ENCODE peak calls at places on chromosome 7, in seven cellular contexts. One of them, this sample, is unnamed. For H3K36me3, the result is how much of the 10 kb centered on the place peaks cover.

GRCh38 chr7:112205348-112206237 is 606 bp downstream of the DOCK4 start:
- DNase-seq in HepG2: peak
- DNase-seq in heart left ventricle: peak
- DNase-seq in GM23248: peak
- DNase-seq in RWPE2: no peak
- DNase-seq in cardiac muscle cell: peak
- DNase-seq in pancreas: peak
- DNase-seq in this sample: peak

GRCh38 chr7:51315393-51316261 is 982 bp downstream of the COBL start:
- DNase-seq in RWPE2: no peak
- DNase-seq in HepG2: peak
- DNase-seq in GM23248: peak
- DNase-seq in heart left ventricle: peak
- DNase-seq in pancreas: peak
- DNase-seq in cardiac muscle cell: peak
- DNase-seq in this sample: no peak

GRCh38 chr7:88254721-88255120 is 34.9 kb upstream of the SRI start:
- DNase-seq in RWPE2: peak
- DNase-seq in pancreas: no peak
- DNase-seq in GM23248: peak
- DNase-seq in heart left ventricle: no peak
- DNase-seq in cardiac muscle cell: no peak
- DNase-seq in HepG2: peak
- DNase-seq in this sample: no peak

GRCh38 chr7:121793716-121794115 is 79.2 kb upstream of the PTPRZ1 start:
- DNase-seq in pancreas: no peak
- DNase-seq in heart left ventricle: no peak
- DNase-seq in GM23248: no peak
- DNase-seq in HepG2: no peak
- DNase-seq in cardiac muscle cell: no peak
- DNase-seq in RWPE2: no peak
- DNase-seq in this sample: no peak

GRCh38 chr7:131899271-131900030 is 343.0 kb upstream of the PODXL start:
- DNase-seq in heart left ventricle: no peak
- DNase-seq in GM23248: peak
- DNase-seq in RWPE2: no peak
- DNase-seq in pancreas: no peak
- DNase-seq in cardiac muscle cell: no peak
- DNase-seq in HepG2: no peak
- DNase-seq in this sample: no peak

GRCh38 chr7:25857376-25858067 is 294.5 kb upstream of the NFE2L3 start:
- DNase-seq in pancreas: no peak
- DNase-seq in RWPE2: peak
- DNase-seq in HepG2: no peak
- DNase-seq in cardiac muscle cell: peak
- DNase-seq in GM23248: peak
- DNase-seq in heart left ventricle: no peak
- DNase-seq in this sample: no peak

GRCh38 chr7:95687759-95688343 is 84.5 kb upstream of the DYNC1I1 start:
- DNase-seq in RWPE2: no peak
- DNase-seq in GM23248: peak
- DNase-seq in pancreas: no peak
- DNase-seq in cardiac muscle cell: peak
- DNase-seq in heart left ventricle: no peak
- DNase-seq in HepG2: peak
- DNase-seq in this sample: peak

GRCh38 chr7:147923841-147924240 is 666.7 kb upstream of the C7orf33 start:
- DNase-seq in cardiac muscle cell: no peak
- DNase-seq in GM23248: no peak
- DNase-seq in HepG2: no peak
- DNase-seq in heart left ventricle: no peak
- DNase-seq in pancreas: no peak
- DNase-seq in RWPE2: no peak
- DNase-seq in this sample: no peak

GRCh38 chr7:112204072-112204775 is 2.0 kb downstream of the DOCK4 start:
- DNase-seq in GM23248: peak
- DNase-seq in HepG2: no peak
- DNase-seq in heart left ventricle: no peak
- DNase-seq in RWPE2: no peak
- DNase-seq in cardiac muscle cell: no peak
- DNase-seq in pancreas: no peak
- DNase-seq in this sample: no peak

GRCh38 chr7:96304573-96304972 is 17.3 kb downstream of the SLC25A13 start:
- DNase-seq in GM23248: peak
- DNase-seq in pancreas: no peak
- DNase-seq in RWPE2: no peak
- DNase-seq in cardiac muscle cell: no peak
- DNase-seq in HepG2: no peak
- DNase-seq in heart left ventricle: no peak
- DNase-seq in this sample: no peak

GRCh38 chr7:120724448-120724847 is 133.5 kb downstream of the TSPAN12 start:
- DNase-seq in HepG2: no peak
- DNase-seq in RWPE2: no peak
- DNase-seq in cardiac muscle cell: no peak
- DNase-seq in pancreas: no peak
- DNase-seq in GM23248: no peak
- DNase-seq in heart left ventricle: no peak
- DNase-seq in this sample: no peak

GRCh38 chr7:28024786-28025334 is 155.7 kb downstream of the JAZF1 start:
- DNase-seq in pancreas: no peak
- DNase-seq in RWPE2: no peak
- DNase-seq in HepG2: no peak
- DNase-seq in cardiac muscle cell: no peak
- DNase-seq in heart left ventricle: no peak
- DNase-seq in GM23248: peak
- DNase-seq in this sample: no peak

GRCh38 chr7:43582503-43583423 is at the start of gene STK17A:
- DNase-seq in RWPE2: peak
- DNase-seq in GM23248: peak
- DNase-seq in pancreas: peak
- DNase-seq in cardiac muscle cell: peak
- DNase-seq in heart left ventricle: peak
- DNase-seq in HepG2: peak
- DNase-seq in this sample: peak

GRCh38 chr7:12210179-12211053 is 678 bp upstream of the TMEM106B start:
- DNase-seq in HepG2: peak
- DNase-seq in RWPE2: no peak
- DNase-seq in pancreas: peak
- DNase-seq in GM23248: no peak
- DNase-seq in cardiac muscle cell: no peak
- DNase-seq in heart left ventricle: no peak
- DNase-seq in this sample: peak

GRCh38 chr7:41886257-41886905 is 183.5 kb upstream of the INHBA start:
- DNase-seq in heart left ventricle: peak
- DNase-seq in RWPE2: no peak
- DNase-seq in pancreas: no peak
- DNase-seq in GM23248: peak
- DNase-seq in cardiac muscle cell: no peak
- DNase-seq in HepG2: no peak
- DNase-seq in this sample: no peak

GRCh38 chr7:74503943-74504342 is 50.2 kb downstream of the GTF2IRD1 start:
- DNase-seq in cardiac muscle cell: no peak
- DNase-seq in heart left ventricle: no peak
- DNase-seq in RWPE2: no peak
- DNase-seq in HepG2: no peak
- DNase-seq in pancreas: no peak
- DNase-seq in GM23248: no peak
- DNase-seq in this sample: no peak

GRCh38 chr7:74507538-74508319 is 54.0 kb downstream of the GTF2IRD1 start:
- DNase-seq in RWPE2: no peak
- DNase-seq in HepG2: no peak
- DNase-seq in heart left ventricle: no peak
- DNase-seq in GM23248: no peak
- DNase-seq in pancreas: no peak
- DNase-seq in cardiac muscle cell: no peak
- DNase-seq in this sample: no peak

GRCh38 chr7:74506329-74506724 is 52.6 kb downstream of the GTF2IRD1 start:
- DNase-seq in HepG2: no peak
- DNase-seq in pancreas: no peak
- DNase-seq in GM23248: no peak
- DNase-seq in RWPE2: no peak
- DNase-seq in heart left ventricle: no peak
- DNase-seq in cardiac muscle cell: no peak
- DNase-seq in this sample: no peak

GRCh38 chr7:74503061-74503460 is 49.4 kb downstream of the GTF2IRD1 start:
- DNase-seq in cardiac muscle cell: no peak
- DNase-seq in RWPE2: no peak
- DNase-seq in HepG2: no peak
- DNase-seq in pancreas: peak
- DNase-seq in GM23248: no peak
- DNase-seq in heart left ventricle: no peak
- DNase-seq in this sample: no peak

GRCh38 chr7:74505426-74506328 is 52.0 kb downstream of the GTF2IRD1 start:
- DNase-seq in RWPE2: no peak
- DNase-seq in heart left ventricle: no peak
- DNase-seq in HepG2: no peak
- DNase-seq in pancreas: no peak
- DNase-seq in cardiac muscle cell: no peak
- DNase-seq in GM23248: no peak
- DNase-seq in this sample: no peak
- H3K27ac ChIP-seq in RWPE2: no peak
- H3K27ac ChIP-seq in heart left ventricle: no peak
- H3K27ac ChIP-seq in HepG2: no peak
- H3K27ac ChIP-seq in pancreas: no peak
- H3K27ac ChIP-seq in cardiac muscle cell: peak
- H3K27ac ChIP-seq in GM23248: no peak
- H3K27ac ChIP-seq in this sample: no peak

GRCh38 chr7:1498370-1499305 is 5.6 kb downstream of the INTS1 start:
- DNase-seq in cardiac muscle cell: no peak
- DNase-seq in HepG2: no peak
- DNase-seq in heart left ventricle: peak
- DNase-seq in RWPE2: no peak
- DNase-seq in GM23248: no peak
- DNase-seq in pancreas: no peak
- DNase-seq in this sample: no peak
- H3K36me3 ChIP-seq in cardiac muscle cell: under half
- H3K36me3 ChIP-seq in HepG2: under half
- H3K36me3 ChIP-seq in heart left ventricle: under half
- H3K36me3 ChIP-seq in RWPE2: under half
- H3K36me3 ChIP-seq in GM23248: under half
- H3K36me3 ChIP-seq in pancreas: under half
- H3K36me3 ChIP-seq in this sample: under half

DNA sequence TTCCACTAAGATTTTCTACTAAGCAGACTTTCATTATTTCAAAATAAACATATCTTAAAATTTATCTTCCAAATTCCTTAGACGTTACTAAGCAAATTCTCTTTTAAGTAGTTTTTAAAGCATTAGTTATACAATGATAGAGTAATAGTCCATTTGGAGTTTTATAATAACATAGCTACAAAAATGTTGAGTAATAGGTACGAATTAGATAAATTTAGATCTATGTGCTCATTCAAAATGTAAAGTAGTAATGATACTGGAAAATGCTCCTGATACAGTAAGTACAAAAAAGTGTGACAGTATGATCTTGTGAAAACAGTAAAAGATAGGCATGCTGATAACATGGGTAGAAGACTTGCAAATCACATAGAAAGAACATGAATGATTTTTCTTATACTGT is 4.5 kb downstream of the DMTF1 start:
- DNase-seq in pancreas: no peak
- DNase-seq in RWPE2: no peak
- DNase-seq in GM23248: peak
- DNase-seq in cardiac muscle cell: no peak
- DNase-seq in heart left ventricle: no peak
- DNase-seq in HepG2: no peak
- DNase-seq in this sample: no peak
- H3K4me3 ChIP-seq in pancreas: no peak
- H3K4me3 ChIP-seq in RWPE2: no peak
- H3K4me3 ChIP-seq in GM23248: peak
- H3K4me3 ChIP-seq in cardiac muscle cell: no peak
- H3K4me3 ChIP-seq in heart left ventricle: no peak
- H3K4me3 ChIP-seq in HepG2: no peak
- H3K4me3 ChIP-seq in this sample: no peak

GRCh38 chr7:139915864-139916716 is 87.0 kb downstream of the TBXAS1 start:
- DNase-seq in HepG2: no peak
- DNase-seq in pancreas: no peak
- DNase-seq in RWPE2: peak
- DNase-seq in cardiac muscle cell: no peak
- DNase-seq in heart left ventricle: no peak
- DNase-seq in GM23248: peak
- DNase-seq in this sample: peak
- H3K27ac ChIP-seq in HepG2: no peak
- H3K27ac ChIP-seq in pancreas: no peak
- H3K27ac ChIP-seq in RWPE2: peak
- H3K27ac ChIP-seq in cardiac muscle cell: no peak
- H3K27ac ChIP-seq in heart left ventricle: no peak
- H3K27ac ChIP-seq in GM23248: peak
- H3K27ac ChIP-seq in this sample: peak

DNA sequence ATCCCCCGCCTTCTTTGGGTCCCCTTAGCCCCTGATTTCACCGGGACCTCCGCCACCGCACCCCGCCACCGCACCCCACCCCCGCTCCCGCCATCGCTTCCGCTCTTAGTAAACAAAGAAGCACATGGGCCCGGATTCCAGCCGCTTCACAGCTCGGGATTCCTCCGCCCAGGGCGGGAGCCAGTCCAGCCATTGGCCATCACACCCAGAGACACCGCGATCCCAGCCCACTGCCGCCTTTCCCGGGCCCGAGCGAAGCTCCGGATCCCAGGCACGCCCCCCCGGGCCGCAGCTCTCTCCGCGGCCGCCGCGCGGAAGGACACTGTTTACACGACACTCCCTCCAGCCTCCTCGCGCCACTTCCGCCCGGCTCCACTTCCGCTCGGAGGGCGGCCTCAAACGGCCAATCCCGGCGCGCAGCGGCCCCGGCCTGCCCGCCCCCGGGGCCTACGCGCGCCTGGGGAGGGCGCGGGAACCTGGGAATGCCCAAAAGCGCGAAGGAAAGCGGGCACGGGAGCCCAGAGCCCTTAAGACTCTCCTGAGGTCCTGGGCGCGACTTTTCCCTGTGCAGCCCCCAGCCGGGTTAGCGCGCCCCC is 679 bp downstream of the MCM7 start:
- DNase-seq in pancreas: peak
- DNase-seq in cardiac muscle cell: peak
- DNase-seq in RWPE2: peak
- DNase-seq in GM23248: peak
- DNase-seq in heart left ventricle: peak
- DNase-seq in HepG2: peak
- DNase-seq in this sample: peak
- H3K36me3 ChIP-seq in pancreas: under half
- H3K36me3 ChIP-seq in cardiac muscle cell: under half
- H3K36me3 ChIP-seq in RWPE2: half or more
- H3K36me3 ChIP-seq in GM23248: under half
- H3K36me3 ChIP-seq in heart left ventricle: under half
- H3K36me3 ChIP-seq in HepG2: under half
- H3K36me3 ChIP-seq in this sample: under half

DNA sequence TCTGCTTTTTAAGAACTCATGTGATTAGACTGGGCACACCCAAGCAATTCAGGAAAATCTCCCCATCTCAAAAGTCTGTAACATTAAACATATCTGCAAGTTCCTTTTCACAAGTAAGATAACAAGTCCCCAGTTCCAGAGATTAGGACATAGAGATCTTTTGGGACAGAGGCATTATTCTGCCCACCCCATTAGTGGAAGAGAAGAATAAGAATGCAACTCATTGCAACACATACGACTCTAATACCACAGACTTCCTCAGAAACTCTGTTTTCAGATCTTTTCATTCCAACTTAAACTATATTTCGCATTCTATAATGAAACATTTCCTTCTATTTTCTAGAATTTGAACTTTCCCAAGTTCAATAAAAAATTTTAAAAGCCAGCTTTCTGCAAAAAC is 137.7 kb downstream of the SEMA3C start:
- DNase-seq in RWPE2: no peak
- DNase-seq in HepG2: no peak
- DNase-seq in GM23248: peak
- DNase-seq in pancreas: no peak
- DNase-seq in heart left ventricle: no peak
- DNase-seq in cardiac muscle cell: no peak
- DNase-seq in this sample: no peak
- H3K4me3 ChIP-seq in RWPE2: no peak
- H3K4me3 ChIP-seq in HepG2: no peak
- H3K4me3 ChIP-seq in GM23248: no peak
- H3K4me3 ChIP-seq in pancreas: no peak
- H3K4me3 ChIP-seq in heart left ventricle: no peak
- H3K4me3 ChIP-seq in cardiac muscle cell: no peak
- H3K4me3 ChIP-seq in this sample: no peak